ENCODE peak calls at places on chromosomes 5 and 9, in eight cellular contexts. E, J, P, O, A, F, I and Z are unnamed samples.

GRCh38 chr9:128893354-128893753 is 11.4 kb downstream of the LRRC8A start:
- DNase-seq in E (no peak), F (no peak), A (no peak), O (no peak), J (no peak), P (no peak), I (no peak), Z (no peak)

GRCh38 chr5:63719147-63719546 is 243.1 kb downstream of the HTR1A start:
- DNase-seq in E (no peak), P (no peak), F (no peak), J (no peak), O (no peak), I (no peak), A (no peak), Z (no peak)

GRCh38 chr9:125949721-125950465 is 202.7 kb downstream of the PBX3 start:
- DNase-seq in P (no peak), A (no peak), F (no peak), J (no peak), I (no peak), E (no peak), O (no peak), Z (no peak)

GRCh38 chr9:126722252-126722921 is 82.5 kb upstream of the ZBTB43 start:
- DNase-seq in A (peak), P (peak), J (peak), F (peak), E (peak), O (peak), I (peak), Z (peak)

GRCh38 chr5:119131530-119132313 is 60.8 kb downstream of the DMXL1 start:
- DNase-seq in I (no peak), P (no peak), F (no peak), E (no peak), J (no peak), A (no peak), O (no peak), Z (no peak)

GRCh38 chr9:114454652-114455051 is 50.6 kb downstream of the WHRN start:
- DNase-seq in P (no peak), F (no peak), J (no peak), A (no peak), E (no peak), I (no peak), O (no peak), Z (no peak)

GRCh38 chr5:17359451-17359965 is 138.5 kb upstream of the TAF11L2 start:
- DNase-seq in E (no peak), I (no peak), O (no peak), F (no peak), J (no peak), A (no peak), P (no peak), Z (no peak)

GRCh38 chr5:9297171-9297570 is 248.7 kb downstream of the SEMA5A start:
- DNase-seq in P (no peak), J (no peak), A (no peak), O (no peak), I (no peak), E (no peak), F (peak), Z (no peak)

GRCh38 chr5:123089971-123090640 is 1.1 kb downstream of the PRDM6 start:
- DNase-seq in P (no peak), J (no peak), A (no peak), E (peak), I (no peak), O (no peak), F (no peak), Z (no peak)
- H3K27ac ChIP-seq in P (peak), J (no peak), A (no peak), E (peak), I (no peak), O (no peak), F (no peak), Z (peak)

GRCh38 chr9:88418715-88419540 is 30.7 kb downstream of the SPIN1 start:
- DNase-seq in F (no peak), I (no peak), J (no peak), O (no peak), E (no peak), P (no peak), A (peak), Z (no peak)
- H3K27ac ChIP-seq in F (no peak), I (no peak), J (no peak), O (no peak), E (no peak), P (no peak), A (no peak), Z (no peak)

DNA sequence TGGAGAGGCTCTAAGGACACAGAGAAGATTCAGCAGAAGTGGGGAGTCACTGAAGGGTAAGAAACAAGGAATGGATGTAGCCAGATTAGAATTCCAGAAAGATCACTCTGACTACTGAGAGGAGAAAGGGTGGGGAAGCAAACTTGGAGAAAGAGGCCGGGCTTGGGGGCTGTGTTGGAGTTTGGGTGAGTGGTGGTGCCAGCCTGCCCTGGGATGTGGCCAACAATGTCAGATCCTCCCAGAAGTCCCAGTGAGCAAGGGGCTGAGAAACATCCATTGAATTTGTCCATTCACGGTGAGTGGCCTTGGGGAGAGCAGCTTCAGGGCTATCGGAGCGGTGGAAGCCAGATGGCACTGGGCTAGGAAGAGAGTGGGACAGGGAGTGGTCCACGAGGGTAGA is 60.4 kb downstream of the COL15A1 start:
- DNase-seq in I (no peak), F (no peak), P (no peak), E (no peak), A (no peak), O (no peak), J (no peak), Z (no peak)
- H3K27ac ChIP-seq in I (no peak), F (no peak), P (no peak), E (no peak), A (no peak), O (no peak), J (no peak), Z (no peak)

GRCh38 chr5:142864293-142865260 is 94.4 kb downstream of the ARHGAP26 start:
- DNase-seq in P (no peak), I (no peak), F (no peak), J (no peak), O (no peak), E (no peak), A (peak), Z (peak)
- H3K27ac ChIP-seq in P (no peak), I (no peak), F (no peak), J (no peak), O (no peak), E (no peak), A (no peak), Z (no peak)

DNA sequence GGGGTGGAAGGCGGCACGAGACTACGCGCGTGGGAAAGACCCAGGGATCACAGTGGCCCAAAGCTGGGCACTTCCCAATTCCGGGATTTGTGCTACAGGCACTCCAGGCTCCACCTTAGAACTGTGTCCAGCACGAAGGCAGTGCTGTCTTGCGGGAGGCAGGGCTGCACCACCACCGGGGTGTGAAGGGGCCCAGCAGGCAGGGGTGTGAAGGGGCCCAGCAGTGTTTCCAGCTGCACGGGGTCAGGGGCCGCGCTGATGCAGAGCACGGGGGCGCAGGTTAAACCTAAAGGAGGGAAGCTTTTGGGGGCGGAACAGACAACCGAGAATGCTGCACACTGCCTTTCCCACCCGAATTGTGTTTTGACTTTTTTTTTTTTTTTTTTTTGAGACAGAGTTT is 1.1 kb upstream of the PDCD6 start:
- DNase-seq in P (no peak), I (no peak), O (no peak), E (no peak), A (no peak), J (no peak), F (no peak), Z (no peak)
- H3K27ac ChIP-seq in P (no peak), I (peak), O (peak), E (no peak), A (no peak), J (no peak), F (peak), Z (peak)

DNA sequence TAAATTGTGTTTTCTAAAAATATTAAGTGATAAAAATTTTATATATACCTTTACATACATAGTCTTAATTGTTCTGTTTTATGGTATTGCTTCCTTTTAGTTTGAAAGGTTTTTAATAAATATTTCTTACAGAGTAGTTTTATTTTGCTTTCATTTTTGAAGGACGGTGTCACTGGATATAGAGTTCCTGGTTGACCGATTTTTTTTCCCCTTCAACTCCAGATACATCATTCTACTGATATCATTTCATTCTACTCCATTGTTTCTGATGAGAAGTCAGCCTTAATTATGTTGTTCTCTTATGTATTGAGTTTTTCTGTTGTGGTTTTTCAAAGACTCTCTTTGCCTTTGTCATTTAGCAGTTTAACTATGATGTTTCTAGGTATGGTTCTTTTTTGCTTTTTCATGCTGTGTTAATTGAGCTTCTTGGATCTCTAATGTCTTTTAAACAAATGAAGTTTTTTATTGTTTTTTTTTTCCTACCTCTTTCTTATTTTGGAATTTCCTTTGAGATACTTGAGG is 30.4 kb downstream of the MTREX start:
- DNase-seq in P (no peak), E (no peak), A (no peak), I (peak), J (no peak), O (no peak), F (no peak), Z (no peak)
- H3K27ac ChIP-seq in P (peak), E (no peak), A (no peak), I (no peak), J (no peak), O (no peak), F (no peak), Z (no peak)

DNA sequence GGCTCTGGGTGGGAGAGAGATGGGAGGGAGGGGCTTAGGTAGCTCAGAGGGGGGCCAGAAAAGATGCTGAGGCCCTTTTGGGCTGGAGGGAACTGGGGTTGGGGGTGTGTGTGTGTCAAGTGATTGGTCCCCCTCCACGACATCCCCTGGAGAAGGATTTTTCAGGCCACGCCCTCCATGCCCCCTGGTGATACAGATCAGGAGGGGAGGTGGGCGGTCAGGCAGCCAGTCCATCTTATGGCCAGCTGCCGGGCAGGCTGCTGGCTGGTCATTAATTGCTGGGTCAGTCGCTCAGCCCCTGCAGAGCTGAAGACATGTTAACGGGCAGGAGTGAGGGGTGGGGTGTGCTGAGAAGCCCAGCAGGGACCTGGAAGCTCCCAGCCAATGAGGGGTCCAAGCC is 19.4 kb downstream of the PDGFRB start:
- DNase-seq in J (no peak), P (no peak), F (no peak), A (no peak), E (no peak), O (no peak), I (no peak), Z (no peak)
- H3K27ac ChIP-seq in J (no peak), P (peak), F (no peak), A (no peak), E (peak), O (peak), I (no peak), Z (no peak)

DNA sequence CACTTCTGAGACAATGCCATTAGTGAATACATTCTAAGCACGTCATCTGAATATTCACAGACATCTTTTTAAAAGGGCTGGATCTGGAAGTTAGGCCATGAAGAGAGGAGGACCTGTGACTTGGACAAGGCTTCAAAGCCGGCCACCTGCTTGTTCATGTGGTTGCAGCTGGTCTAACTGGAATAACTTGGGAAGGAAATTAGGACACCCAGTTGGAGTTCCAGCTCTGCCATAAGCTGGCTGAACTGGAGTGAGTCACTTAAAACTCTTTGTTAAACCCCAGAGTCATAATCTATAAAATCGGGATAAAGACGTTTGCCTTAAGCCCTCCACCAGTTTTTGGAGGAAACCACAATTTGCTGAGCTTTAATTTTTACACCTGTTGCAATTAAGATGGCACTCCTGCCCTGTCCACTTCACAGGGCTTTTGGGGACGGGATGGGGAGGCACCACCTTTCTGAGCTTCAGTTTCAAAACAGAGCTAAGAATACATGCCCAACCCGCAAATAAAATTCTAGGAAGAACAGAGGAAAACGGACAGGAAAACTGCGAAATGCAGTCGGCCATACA is 536 bp upstream of the STX17 start:
- DNase-seq in E (no peak), P (no peak), A (peak), J (no peak), O (no peak), I (no peak), F (peak), Z (peak)
- H3K27ac ChIP-seq in E (peak), P (peak), A (no peak), J (peak), O (peak), I (peak), F (peak), Z (peak)